ENCODE peak calls at places on chromosomes 3 and 15, in four cellular contexts. J is MCF 10A, V is uterus, N is right lobe of liver. G is an unnamed sample.

GRCh38 chr15:25797035-25797434 is 66.1 kb downstream of the ATP10A start:
- DNase-seq in J (no peak), V (no peak), N (no peak), G (no peak)

GRCh38 chr15:71411538-71412482 is 296.5 kb downstream of the THSD4 start:
- DNase-seq in J (no peak), V (peak), N (no peak), G (no peak)

GRCh38 chr15:70473623-70474366 is 289.6 kb downstream of the UACA start:
- DNase-seq in J (no peak), V (peak), N (no peak), G (no peak)

GRCh38 chr15:49877117-49877860 is 241.7 kb downstream of the ATP8B4 start:
- DNase-seq in J (no peak), V (peak), N (no peak), G (no peak)

GRCh38 chr3:187551419-187551818 is 118.8 kb downstream of the SST start:
- DNase-seq in J (no peak), V (no peak), N (no peak), G (no peak)

GRCh38 chr3:47565861-47566550 is 12.7 kb downstream of the CSPG5 start:
- DNase-seq in J (no peak), V (no peak), N (no peak), G (no peak)

GRCh38 chr3:5162102-5162501 is 25.4 kb upstream of the EDEM1 start:
- DNase-seq in J (peak), V (no peak), N (no peak), G (no peak)

GRCh38 chr3:123404391-123404790 is 44.5 kb downstream of the ADCY5 start:
- DNase-seq in J (no peak), V (no peak), N (no peak), G (no peak)

GRCh38 chr3:153103406-153103945 is 58.5 kb upstream of the RAP2B start:
- DNase-seq in J (peak), V (no peak), N (no peak), G (no peak)

GRCh38 chr15:61112231-61112630 is 116.9 kb downstream of the RORA start:
- DNase-seq in J (no peak), V (no peak), N (no peak), G (peak)

GRCh38 chr3:143089965-143090364 is 29.6 kb upstream of the CHST2 start:
- DNase-seq in J (no peak), V (no peak), N (no peak), G (no peak)

DNA sequence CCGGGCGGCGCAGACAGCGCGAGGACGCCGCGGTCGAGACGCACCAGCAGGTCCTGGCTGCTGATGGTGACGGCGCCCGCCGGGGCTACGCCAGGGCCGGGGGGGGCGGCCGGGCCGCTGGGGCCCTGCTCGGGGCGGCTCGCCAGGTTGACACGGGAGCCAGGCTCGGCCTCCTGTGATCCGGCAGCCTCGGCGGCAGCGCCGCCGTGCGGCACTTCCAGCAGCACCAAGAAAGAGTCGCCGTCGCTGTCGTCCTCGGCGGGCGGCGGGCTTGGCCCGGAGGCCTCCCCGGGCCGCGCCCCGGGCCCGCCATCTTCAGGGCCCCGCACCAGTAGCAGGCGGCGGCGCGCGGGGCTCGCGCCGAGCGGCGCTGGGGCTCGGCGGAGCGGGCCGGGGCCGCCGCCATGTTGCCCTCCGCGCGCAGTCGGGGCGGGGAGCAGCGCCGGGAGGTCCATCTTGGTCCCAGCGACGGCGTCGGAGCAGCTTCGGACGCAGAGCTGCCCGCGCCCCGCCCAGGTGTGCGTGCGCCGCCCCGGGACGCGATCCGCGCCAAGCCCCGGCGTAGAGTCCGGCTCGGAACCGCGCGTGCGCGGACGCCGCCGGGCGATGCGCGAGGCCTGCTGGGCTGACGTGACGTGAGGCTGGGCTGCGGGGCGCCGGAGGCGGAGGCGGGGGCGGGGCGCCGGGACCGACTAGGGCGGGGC is at the start of gene ZXDC:
- DNase-seq in J (peak), V (peak), N (peak), G (peak)
- TF ChIP-seq CTCF in J (peak), V (peak), N (peak), G (peak)

GRCh38 chr3:30747771-30748281 is 141.4 kb downstream of the TGFBR2 start:
- DNase-seq in J (peak), V (no peak), N (no peak), G (no peak)
- TF ChIP-seq CTCF in J (peak), V (peak), N (peak), G (peak)

GRCh38 chr3:141050576-141050912 is 603 bp upstream of the SPSB4 start:
- DNase-seq in J (no peak), V (no peak), N (no peak), G (no peak)

GRCh38 chr3:141047168-141047567 is 4.0 kb upstream of the SPSB4 start:
- DNase-seq in J (peak), V (no peak), N (no peak), G (no peak)

GRCh38 chr3:141051641-141052569 is 758 bp downstream of the SPSB4 start:
- DNase-seq in J (no peak), V (no peak), N (no peak), G (peak)

GRCh38 chr3:141050913-141051632 is at the start of gene SPSB4:
- DNase-seq in J (peak), V (no peak), N (no peak), G (peak)

GRCh38 chr3:141049681-141050080 is 1.5 kb upstream of the SPSB4 start:
- DNase-seq in J (no peak), V (no peak), N (no peak), G (no peak)
- TF ChIP-seq CTCF in J (no peak), V (no peak), N (no peak), G (peak)

GRCh38 chr15:40355976-40356585 is 1.9 kb upstream of the DISP2 start:
- DNase-seq in J (no peak), V (no peak), N (no peak), G (no peak)

GRCh38 chr15:40357246-40357645 is 773 bp upstream of the DISP2 start:
- DNase-seq in J (no peak), V (no peak), N (no peak), G (no peak)

GRCh38 chr15:40352221-40352901 is 1.5 kb downstream of the PHGR1 start:
- DNase-seq in J (no peak), V (no peak), N (no peak), G (no peak)

GRCh38 chr15:40353697-40354096 is 2.9 kb downstream of the PHGR1 start:
- DNase-seq in J (no peak), V (no peak), N (peak), G (no peak)

DNA sequence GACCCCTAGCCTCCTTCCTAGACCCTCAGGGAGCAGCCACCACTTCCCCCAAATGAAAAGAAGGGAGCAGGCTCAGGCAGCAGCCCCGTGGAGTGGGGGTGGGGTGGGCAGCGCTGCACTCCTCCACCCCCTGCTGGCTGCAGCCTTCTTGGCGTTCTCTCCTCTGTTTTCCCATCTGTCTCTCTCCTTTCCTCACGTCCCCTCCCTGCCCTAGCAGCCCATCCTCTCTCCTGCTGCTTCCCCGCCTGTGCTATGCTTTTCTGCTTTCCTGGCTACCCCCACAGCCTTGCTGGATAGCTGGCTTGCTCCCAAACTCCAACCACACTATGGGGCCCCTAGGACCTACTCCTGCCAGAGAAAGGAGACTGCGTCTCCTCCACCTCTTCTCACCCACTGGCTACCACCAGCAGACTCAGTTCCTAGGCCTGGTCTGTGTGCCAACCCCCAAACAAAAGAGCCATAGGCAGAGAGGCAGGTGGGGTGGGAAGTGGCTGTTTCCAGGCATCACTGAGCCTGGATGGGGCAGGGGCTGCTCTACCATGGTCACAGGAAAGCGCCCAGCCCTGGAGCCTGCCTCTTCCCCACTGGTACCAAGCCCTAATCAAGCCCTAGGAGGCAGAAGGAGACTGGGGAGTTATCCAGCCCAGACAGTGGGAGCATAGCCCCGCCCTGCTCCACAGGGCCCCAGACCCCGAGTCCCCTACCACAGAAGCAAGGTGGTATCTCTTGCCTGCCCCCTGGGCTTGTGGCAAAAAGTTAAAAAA is 3.4 kb upstream of the DISP2 start:
- DNase-seq in J (no peak), V (no peak), N (no peak), G (no peak)
- TF ChIP-seq CTCF in J (peak), V (peak), N (no peak), G (peak)

GRCh38 chr3:195906865-195907729 is 1.3 kb downstream of the TNK2 start:
- DNase-seq in J (no peak), V (no peak), N (peak), G (no peak)
- TF ChIP-seq CTCF in J (no peak), V (no peak), N (no peak), G (peak)